ENCODE peak calls at places on chromosomes 2 and 18, in five cellular contexts. Z is upper lobe of right lung, L is OCI-LY7, A is ovary, U is bronchial epithelial cell. G is an unnamed sample.

GRCh38 chr18:43935051-43935412 is 657.7 kb upstream of the SYT4 start:
- DNase-seq in Z (no peak), L (no peak), U (peak), A (no peak), G (peak)

GRCh38 chr2:233142355-233142897 is 82.3 kb downstream of the INPP5D start:
- DNase-seq in A (no peak), U (no peak), L (peak), Z (no peak), G (no peak)

GRCh38 chr2:143870696-143871095 is 649.2 kb downstream of the ZEB2 start:
- DNase-seq in A (no peak), L (no peak), Z (no peak), U (no peak), G (no peak)

GRCh38 chr18:51503351-51503750 is 305.9 kb upstream of the MEX3C start:
- DNase-seq in Z (no peak), A (no peak), U (no peak), L (no peak), G (no peak)

GRCh38 chr2:201856561-201856960 is 50.2 kb downstream of the CDK15 start:
- DNase-seq in L (no peak), Z (no peak), A (no peak), U (no peak), G (no peak)

GRCh38 chr2:20422679-20423271 is 24.1 kb upstream of the RHOB start:
- DNase-seq in Z (no peak), A (peak), U (no peak), L (peak), G (peak)

GRCh38 chr2:25688236-25688635 is 14.9 kb upstream of the DTNB start:
- DNase-seq in U (no peak), Z (no peak), A (no peak), L (no peak), G (no peak)

GRCh38 chr2:18339326-18339725 is 221.1 kb downstream of the RDH14 start:
- DNase-seq in L (no peak), U (no peak), Z (no peak), A (no peak), G (no peak)

GRCh38 chr18:39675358-39675757 is 2109.8 kb upstream of the CELF4 start:
- DNase-seq in A (no peak), U (no peak), L (no peak), Z (no peak), G (peak)

GRCh38 chr2:165868211-165868610 is 74.2 kb upstream of the GALNT3 start:
- DNase-seq in L (no peak), A (no peak), Z (no peak), U (no peak), G (no peak)

GRCh38 chr2:191441761-191442160 is 196.6 kb downstream of the MYO1B start:
- DNase-seq in U (no peak), A (no peak), Z (no peak), L (no peak), G (no peak)

GRCh38 chr2:39805936-39806608 is 27.0 kb upstream of the THUMPD2 start:
- DNase-seq in L (no peak), U (no peak), A (no peak), Z (no peak), G (no peak)

GRCh38 chr2:143205106-143205764 is 76.0 kb downstream of the ARHGAP15 start:
- DNase-seq in L (peak), A (no peak), Z (no peak), U (peak), G (peak)

GRCh38 chr18:1104265-1104792 is 199.7 kb downstream of the ADCYAP1 start:
- DNase-seq in L (no peak), U (no peak), Z (no peak), A (no peak), G (peak)

GRCh38 chr2:20614201-20615045 is 36.5 kb downstream of the HS1BP3 start:
- DNase-seq in Z (peak), L (peak), U (no peak), A (no peak), G (no peak)

GRCh38 chr18:24544141-24544498 is 83.7 kb downstream of the HRH4 start:
- DNase-seq in U (peak), A (no peak), Z (no peak), L (peak), G (peak)

GRCh38 chr2:222893716-222894115 is 32.9 kb downstream of the ACSL3 start:
- DNase-seq in A (no peak), L (no peak), Z (no peak), U (no peak), G (no peak)

GRCh38 chr2:107363811-107364210 is 462.9 kb upstream of the RGPD4 start:
- DNase-seq in L (no peak), Z (no peak), U (no peak), A (no peak), G (no peak)

GRCh38 chr2:63866009-63866709 is 24.5 kb downstream of the UGP2 start:
- DNase-seq in A (no peak), U (no peak), Z (no peak), L (no peak), G (no peak)

GRCh38 chr18:52992041-52992440 is 652.0 kb downstream of the DCC start:
- DNase-seq in L (no peak), A (no peak), U (no peak), Z (no peak), G (peak)

GRCh38 chr2:43136862-43137261 is 89.5 kb downstream of the ZFP36L2 start:
- DNase-seq in U (no peak), Z (no peak), A (no peak), L (peak), G (no peak)

GRCh38 chr2:54942373-54942772 is 107.9 kb downstream of the RTN4 start:
- DNase-seq in L (no peak), U (no peak), A (no peak), Z (no peak), G (no peak)

GRCh38 chr2:127093648-127094210 is 13.2 kb downstream of the BIN1 start:
- DNase-seq in U (no peak), L (no peak), Z (no peak), A (no peak), G (no peak)

GRCh38 chr18:36572135-36572856 is 256.5 kb downstream of the TPGS2 start:
- DNase-seq in Z (no peak), U (peak), A (peak), L (peak), G (peak)

GRCh38 chr2:126614529-126615279 is 41.3 kb upstream of the GYPC start:
- DNase-seq in L (no peak), Z (no peak), A (no peak), U (no peak), G (peak)

GRCh38 chr18:33282709-33283333 is 157.7 kb downstream of the CCDC178 start:
- DNase-seq in U (no peak), A (no peak), Z (no peak), L (no peak), G (no peak)

GRCh38 chr2:227057060-227057459 is 106.9 kb downstream of the COL4A4 start:
- DNase-seq in Z (no peak), A (no peak), U (no peak), L (no peak), G (no peak)

GRCh38 chr2:140274891-140275290 is 1494.7 kb upstream of the NXPH2 start:
- DNase-seq in L (no peak), U (no peak), Z (no peak), A (no peak), G (no peak)

GRCh38 chr2:128376241-128377041 is 57.8 kb upstream of the HS6ST1 start:
- DNase-seq in U (no peak), A (no peak), L (no peak), Z (peak), G (peak)

GRCh38 chr2:111116843-111117665 is 3.7 kb upstream of the BCL2L11 start:
- DNase-seq in L (peak), U (peak), A (peak), Z (peak), G (peak)

GRCh38 chr2:130727286-130727924 is 1.5 kb upstream of the GPR148 start:
- DNase-seq in U (peak), L (peak), Z (peak), A (peak), G (no peak)

GRCh38 chr2:110172506-110172905 is 32.3 kb downstream of the NPHP1 start:
- DNase-seq in U (no peak), L (no peak), Z (no peak), A (no peak), G (no peak)

GRCh38 chr2:137255990-137256389 is 490.6 kb downstream of the THSD7B start:
- DNase-seq in A (no peak), Z (no peak), L (no peak), U (peak), G (peak)

GRCh38 chr2:96089356-96090180 is 26.8 kb downstream of the ADRA2B start:
- DNase-seq in A (no peak), U (no peak), Z (peak), L (no peak), G (no peak)

GRCh38 chr18:34643982-34644381 is 66.1 kb upstream of the DTNA start:
- DNase-seq in Z (no peak), U (no peak), L (no peak), A (no peak), G (no peak)
- TF ChIP-seq CTCF in Z (no peak), U (no peak), L (no peak), A (no peak), G (no peak)

GRCh38 chr2:219176818-219177593 is at the start of gene CNPPD1:
- DNase-seq in U (peak), L (peak), A (peak), Z (peak), G (peak)

GRCh38 chr2:219175928-219176817 is 552 bp downstream of the CNPPD1 start:
- DNase-seq in A (no peak), U (peak), L (peak), Z (peak), G (peak)

GRCh38 chr2:219179601-219180465 is 1.8 kb downstream of the RETREG2 start:
- DNase-seq in Z (no peak), U (no peak), A (no peak), L (no peak), G (no peak)

GRCh38 chr2:219178377-219179175 is 501 bp downstream of the RETREG2 start:
- DNase-seq in Z (no peak), L (peak), U (peak), A (no peak), G (peak)

DNA sequence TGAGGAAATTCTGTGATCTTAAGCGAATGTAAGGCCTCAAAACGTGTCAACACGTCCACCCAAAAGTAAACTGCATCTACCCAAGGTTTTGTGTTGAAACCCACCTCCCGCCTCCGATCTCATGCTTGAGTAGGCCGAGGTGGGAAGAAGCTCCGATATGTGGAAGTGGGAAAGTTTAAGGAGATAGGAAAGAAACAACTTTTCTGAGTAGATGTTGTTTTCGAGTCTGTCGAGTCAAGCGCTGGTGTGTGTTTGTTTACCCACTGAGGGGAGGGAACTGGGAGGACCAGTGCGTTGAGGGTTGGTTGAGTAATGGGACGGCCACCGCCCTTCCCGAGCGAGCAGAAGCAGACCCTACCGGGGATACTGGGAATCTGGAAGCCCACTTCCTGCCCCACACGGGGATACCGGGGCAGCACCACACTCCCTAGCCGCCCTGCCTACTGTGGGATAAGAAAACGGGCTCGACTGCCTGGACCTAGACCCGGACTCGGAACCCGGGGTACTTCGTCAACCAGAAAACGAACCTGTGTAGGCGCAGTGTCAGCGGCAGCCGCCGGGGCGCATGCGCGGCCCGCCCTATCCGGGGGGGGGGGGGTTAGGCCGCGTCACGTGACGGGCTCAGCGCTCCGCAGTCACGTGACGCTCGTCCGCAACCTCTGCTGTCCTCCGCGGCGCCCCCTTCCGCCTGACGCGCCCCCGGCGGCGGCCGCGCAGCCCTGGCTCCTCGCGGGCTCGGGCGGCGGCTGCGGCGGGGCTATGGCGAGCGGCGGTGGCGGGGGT is at the start of gene RETREG2:
- DNase-seq in L (peak), A (peak), Z (peak), U (peak), G (peak)
- TF ChIP-seq CTCF in L (peak), A (peak), Z (peak), U (peak), G (peak)

GRCh38 chr2:85888745-85889647 is at the start of gene ST3GAL5:
- DNase-seq in L (peak), A (peak), Z (peak), U (peak), G (peak)

GRCh38 chr2:85886141-85886540 is 2.6 kb downstream of the ST3GAL5 start:
- DNase-seq in U (no peak), Z (no peak), L (no peak), A (no peak), G (no peak)

GRCh38 chr2:85888020-85888744 is 608 bp downstream of the ST3GAL5 start:
- DNase-seq in Z (no peak), A (no peak), U (no peak), L (peak), G (no peak)

GRCh38 chr2:85886585-85886984 is 2.2 kb downstream of the ST3GAL5 start:
- DNase-seq in U (peak), A (peak), L (no peak), Z (peak), G (peak)

GRCh38 chr2:85887566-85888019 is 1.2 kb downstream of the ST3GAL5 start:
- DNase-seq in A (peak), L (peak), Z (peak), U (peak), G (no peak)
- TF ChIP-seq CTCF in A (peak), L (peak), Z (peak), U (peak), G (no peak)

GRCh38 chr2:133789743-133790142 is 221.5 kb upstream of the NCKAP5 start:
- DNase-seq in L (no peak), U (no peak), A (no peak), Z (no peak), G (no peak)

GRCh38 chr2:133787207-133787606 is 218.9 kb upstream of the NCKAP5 start:
- DNase-seq in Z (no peak), A (no peak), U (peak), L (no peak), G (no peak)

GRCh38 chr2:133790706-133791105 is 222.4 kb upstream of the NCKAP5 start:
- DNase-seq in U (no peak), Z (no peak), A (no peak), L (no peak), G (no peak)

GRCh38 chr2:133787651-133788050 is 219.4 kb upstream of the NCKAP5 start:
- DNase-seq in L (no peak), A (no peak), U (no peak), Z (no peak), G (no peak)

GRCh38 chr2:133788391-133788790 is 220.1 kb upstream of the NCKAP5 start:
- DNase-seq in A (no peak), Z (no peak), L (no peak), U (no peak), G (no peak)
- TF ChIP-seq CTCF in A (no peak), Z (no peak), L (no peak), U (no peak), G (no peak)

DNA sequence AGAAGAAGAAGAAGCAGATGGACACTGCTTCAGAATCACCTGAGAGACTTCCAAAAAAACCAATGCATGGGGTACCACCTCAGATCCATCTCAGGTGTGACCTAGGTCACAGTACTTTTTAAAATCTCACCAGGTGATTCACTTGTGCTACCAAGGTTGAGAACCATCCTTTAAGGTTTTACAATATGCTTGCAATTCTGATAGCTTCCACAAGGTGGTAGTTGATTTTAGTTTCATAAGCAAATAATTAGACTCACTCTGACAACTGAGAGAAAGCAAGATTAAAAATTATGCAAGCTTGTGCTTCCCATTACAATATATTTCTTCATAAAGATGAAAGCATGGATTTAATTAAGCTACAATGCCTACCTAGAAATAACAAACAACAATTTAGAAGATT is 355.1 kb downstream of the EN1 start:
- DNase-seq in Z (no peak), A (no peak), L (peak), U (peak), G (peak)
- TF ChIP-seq CTCF in Z (peak), A (no peak), L (peak), U (peak), G (peak)

DNA sequence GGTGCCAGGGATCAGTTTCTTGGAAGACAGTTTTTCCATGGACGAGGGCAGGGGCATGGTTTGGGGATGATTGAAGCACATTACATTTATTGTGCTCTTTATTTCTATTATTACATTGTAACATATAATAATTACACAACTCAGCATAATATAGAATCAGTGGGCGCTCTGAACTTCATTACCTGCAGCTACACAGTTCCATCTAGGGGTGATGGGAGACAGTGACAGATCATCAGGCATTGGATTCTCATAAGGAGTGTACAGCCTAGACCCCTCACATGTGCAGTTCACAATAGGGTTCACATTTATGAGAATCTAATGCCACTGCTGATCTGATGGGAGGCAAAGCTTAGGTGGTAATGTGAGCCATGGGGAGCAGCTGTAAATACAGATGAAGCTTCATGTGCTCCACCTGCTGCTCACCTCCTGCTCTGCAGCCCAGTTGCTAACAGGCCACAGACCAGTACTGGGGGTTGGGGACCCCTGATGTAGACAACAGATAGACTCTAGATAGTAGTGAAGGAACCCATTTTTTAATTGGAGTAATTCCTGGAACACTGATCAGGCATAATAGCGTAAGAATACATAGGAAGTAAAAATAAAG is 41.5 kb upstream of the MC4R start:
- DNase-seq in L (peak), U (peak), A (no peak), Z (no peak), G (peak)
- TF ChIP-seq CTCF in L (peak), U (peak), A (no peak), Z (peak), G (peak)

DNA sequence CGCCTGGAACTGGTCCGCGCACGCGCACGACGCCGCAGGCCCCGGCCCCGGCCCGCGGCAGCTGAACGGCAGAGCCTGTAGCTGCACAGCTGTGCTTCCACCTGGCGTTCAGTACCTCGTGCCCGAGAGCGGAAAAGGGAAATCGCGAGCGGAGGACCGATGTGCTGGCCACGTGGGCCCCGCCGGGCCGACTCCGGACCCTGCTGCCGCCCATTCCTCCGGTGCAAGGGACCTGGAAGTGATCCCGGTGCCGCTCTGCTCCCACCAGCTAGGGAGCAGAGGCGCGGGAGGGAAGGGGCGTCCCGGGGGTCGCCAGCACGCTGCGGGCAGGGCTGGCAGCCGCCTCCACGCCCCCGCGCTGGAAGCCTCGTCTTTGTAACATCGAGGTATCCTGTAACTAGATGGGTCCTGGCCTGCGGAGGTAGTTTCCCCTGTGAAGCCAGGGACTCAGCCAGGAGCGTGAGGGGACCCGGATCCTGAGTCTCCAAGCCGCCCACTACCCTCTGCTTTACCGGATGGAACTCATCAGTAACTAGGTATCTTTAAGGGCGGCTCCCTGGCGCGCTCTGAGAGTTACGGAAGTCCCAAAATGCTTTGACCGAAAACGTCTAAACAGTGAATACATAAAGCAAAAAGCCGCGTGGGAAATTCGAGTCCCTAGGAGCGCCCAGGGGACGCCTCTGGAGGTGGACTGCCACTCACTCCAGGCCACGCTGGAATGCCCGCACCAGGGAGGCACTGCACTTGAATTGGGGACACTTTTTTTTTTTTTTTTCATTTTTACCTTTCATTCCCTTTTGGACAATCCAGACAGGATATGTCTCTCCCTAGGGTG is 736 bp upstream of the ODC1 start:
- DNase-seq in L (peak), A (peak), Z (peak), U (peak), G (peak)
- TF ChIP-seq CTCF in L (no peak), A (no peak), Z (peak), U (peak), G (no peak)

G was measured in MCF 10A.